ENCODE peak calls at places on chromosomes 13 and 19, in eight cellular contexts. One of them, this sample, is unnamed.

GRCh38 chr19:3121821-3122511 is 13.9 kb upstream of the GNA15 start:
- DNase-seq in H7: no peak
- DNase-seq in AML-193: no peak
- DNase-seq in T-helper 1 cell: no peak
- DNase-seq in activated CD4-positive, alpha-beta memory T cell treated with anti-CD3 and anti-CD28 coated beads, Interleukin-2, amount 10 ng/mL, durations not matched to agents 7 days and 5 days: no peak
- DNase-seq in PC-9: no peak
- DNase-seq in iPS DF 6.9: no peak
- DNase-seq in activated T-helper 1 cell treated with Interleukin-2 at 50 U/mL for 16 hours: no peak
- DNase-seq in this sample: no peak

GRCh38 chr13:94050039-94050438 is 429.4 kb downstream of the DCT start:
- DNase-seq in H7: no peak
- DNase-seq in AML-193: no peak
- DNase-seq in T-helper 1 cell: no peak
- DNase-seq in activated CD4-positive, alpha-beta memory T cell treated with anti-CD3 and anti-CD28 coated beads, Interleukin-2, amount 10 ng/mL, durations not matched to agents 7 days and 5 days: no peak
- DNase-seq in PC-9: no peak
- DNase-seq in iPS DF 6.9: no peak
- DNase-seq in activated T-helper 1 cell treated with Interleukin-2 at 50 U/mL for 16 hours: no peak
- DNase-seq in this sample: no peak

GRCh38 chr19:10567696-10568443 is 909 bp downstream of the CDKN2D start:
- DNase-seq in H7: peak; percentile 36
- DNase-seq in AML-193: no peak
- DNase-seq in T-helper 1 cell: no peak
- DNase-seq in activated CD4-positive, alpha-beta memory T cell treated with anti-CD3 and anti-CD28 coated beads, Interleukin-2, amount 10 ng/mL, durations not matched to agents 7 days and 5 days: peak; percentile 32
- DNase-seq in PC-9: no peak
- DNase-seq in iPS DF 6.9: no peak
- DNase-seq in activated T-helper 1 cell treated with Interleukin-2 at 50 U/mL for 16 hours: no peak
- DNase-seq in this sample: no peak

GRCh38 chr13:109389456-109389855 is 396.9 kb downstream of the IRS2 start:
- DNase-seq in H7: no peak
- DNase-seq in AML-193: no peak
- DNase-seq in T-helper 1 cell: no peak
- DNase-seq in activated CD4-positive, alpha-beta memory T cell treated with anti-CD3 and anti-CD28 coated beads, Interleukin-2, amount 10 ng/mL, durations not matched to agents 7 days and 5 days: no peak
- DNase-seq in PC-9: no peak
- DNase-seq in iPS DF 6.9: no peak
- DNase-seq in activated T-helper 1 cell treated with Interleukin-2 at 50 U/mL for 16 hours: no peak
- DNase-seq in this sample: no peak

GRCh38 chr13:110430391-110431338 is 123.6 kb downstream of the COL4A2 start:
- DNase-seq in H7: no peak
- DNase-seq in AML-193: no peak
- DNase-seq in T-helper 1 cell: no peak
- DNase-seq in activated CD4-positive, alpha-beta memory T cell treated with anti-CD3 and anti-CD28 coated beads, Interleukin-2, amount 10 ng/mL, durations not matched to agents 7 days and 5 days: no peak
- DNase-seq in PC-9: peak; percentile 31
- DNase-seq in iPS DF 6.9: no peak
- DNase-seq in activated T-helper 1 cell treated with Interleukin-2 at 50 U/mL for 16 hours: no peak
- DNase-seq in this sample: no peak

GRCh38 chr13:64793592-64793991 is 2436.5 kb downstream of the PCDH9 start:
- DNase-seq in H7: no peak
- DNase-seq in AML-193: no peak
- DNase-seq in T-helper 1 cell: no peak
- DNase-seq in activated CD4-positive, alpha-beta memory T cell treated with anti-CD3 and anti-CD28 coated beads, Interleukin-2, amount 10 ng/mL, durations not matched to agents 7 days and 5 days: no peak
- DNase-seq in PC-9: no peak
- DNase-seq in iPS DF 6.9: no peak
- DNase-seq in activated T-helper 1 cell treated with Interleukin-2 at 50 U/mL for 16 hours: no peak
- DNase-seq in this sample: no peak

GRCh38 chr13:34155931-34156607 is 338.1 kb downstream of the RFC3 start:
- DNase-seq in H7: no peak
- DNase-seq in AML-193: no peak
- DNase-seq in T-helper 1 cell: no peak
- DNase-seq in activated CD4-positive, alpha-beta memory T cell treated with anti-CD3 and anti-CD28 coated beads, Interleukin-2, amount 10 ng/mL, durations not matched to agents 7 days and 5 days: no peak
- DNase-seq in PC-9: peak; percentile 93
- DNase-seq in iPS DF 6.9: no peak
- DNase-seq in activated T-helper 1 cell treated with Interleukin-2 at 50 U/mL for 16 hours: no peak
- DNase-seq in this sample: no peak

GRCh38 chr19:39196860-39197562 is at the start of gene NCCRP1:
- DNase-seq in H7: peak; percentile 90
- DNase-seq in AML-193: no peak
- DNase-seq in T-helper 1 cell: no peak
- DNase-seq in activated CD4-positive, alpha-beta memory T cell treated with anti-CD3 and anti-CD28 coated beads, Interleukin-2, amount 10 ng/mL, durations not matched to agents 7 days and 5 days: no peak
- DNase-seq in PC-9: peak; percentile 54
- DNase-seq in iPS DF 6.9: no peak
- DNase-seq in activated T-helper 1 cell treated with Interleukin-2 at 50 U/mL for 16 hours: no peak
- DNase-seq in this sample: no peak

GRCh38 chr19:38792250-38793111 is 3.5 kb downstream of the LGALS7B start:
- DNase-seq in H7: peak; percentile 61
- DNase-seq in AML-193: no peak
- DNase-seq in T-helper 1 cell: peak; percentile 10
- DNase-seq in activated CD4-positive, alpha-beta memory T cell treated with anti-CD3 and anti-CD28 coated beads, Interleukin-2, amount 10 ng/mL, durations not matched to agents 7 days and 5 days: peak; percentile 34
- DNase-seq in PC-9: no peak
- DNase-seq in iPS DF 6.9: no peak
- DNase-seq in activated T-helper 1 cell treated with Interleukin-2 at 50 U/mL for 16 hours: peak; percentile 12
- DNase-seq in this sample: no peak

GRCh38 chr19:49983645-49984229 is 22.8 kb upstream of the SIGLEC11 start:
- DNase-seq in H7: peak; percentile 90
- DNase-seq in AML-193: peak; percentile 64
- DNase-seq in T-helper 1 cell: peak; percentile 77
- DNase-seq in activated CD4-positive, alpha-beta memory T cell treated with anti-CD3 and anti-CD28 coated beads, Interleukin-2, amount 10 ng/mL, durations not matched to agents 7 days and 5 days: peak; percentile 78
- DNase-seq in PC-9: peak; percentile 46
- DNase-seq in iPS DF 6.9: peak; percentile 41
- DNase-seq in activated T-helper 1 cell treated with Interleukin-2 at 50 U/mL for 16 hours: peak; percentile 55
- DNase-seq in this sample: peak; percentile 68

GRCh38 chr13:42804244-42804868 is 23.0 kb downstream of the FAM216B start:
- DNase-seq in H7: no peak
- DNase-seq in AML-193: no peak
- DNase-seq in T-helper 1 cell: no peak
- DNase-seq in activated CD4-positive, alpha-beta memory T cell treated with anti-CD3 and anti-CD28 coated beads, Interleukin-2, amount 10 ng/mL, durations not matched to agents 7 days and 5 days: no peak
- DNase-seq in PC-9: no peak
- DNase-seq in iPS DF 6.9: no peak
- DNase-seq in activated T-helper 1 cell treated with Interleukin-2 at 50 U/mL for 16 hours: no peak
- DNase-seq in this sample: peak; percentile 56

GRCh38 chr19:18282788-18283141 is 1.3 kb upstream of the JUND start:
- DNase-seq in H7: no peak
- DNase-seq in AML-193: no peak
- DNase-seq in T-helper 1 cell: no peak
- DNase-seq in activated CD4-positive, alpha-beta memory T cell treated with anti-CD3 and anti-CD28 coated beads, Interleukin-2, amount 10 ng/mL, durations not matched to agents 7 days and 5 days: peak; percentile 50
- DNase-seq in PC-9: no peak
- DNase-seq in iPS DF 6.9: no peak
- DNase-seq in activated T-helper 1 cell treated with Interleukin-2 at 50 U/mL for 16 hours: no peak
- DNase-seq in this sample: no peak

GRCh38 chr13:96898212-96898611 is 96.1 kb downstream of the OXGR1 start:
- DNase-seq in H7: no peak
- DNase-seq in AML-193: no peak
- DNase-seq in T-helper 1 cell: no peak
- DNase-seq in activated CD4-positive, alpha-beta memory T cell treated with anti-CD3 and anti-CD28 coated beads, Interleukin-2, amount 10 ng/mL, durations not matched to agents 7 days and 5 days: no peak
- DNase-seq in PC-9: no peak
- DNase-seq in iPS DF 6.9: no peak
- DNase-seq in activated T-helper 1 cell treated with Interleukin-2 at 50 U/mL for 16 hours: no peak
- DNase-seq in this sample: no peak

GRCh38 chr13:113546571-113547247 is 37.8 kb upstream of the TFDP1 start:
- DNase-seq in H7: peak; percentile 37
- DNase-seq in AML-193: no peak
- DNase-seq in T-helper 1 cell: no peak
- DNase-seq in activated CD4-positive, alpha-beta memory T cell treated with anti-CD3 and anti-CD28 coated beads, Interleukin-2, amount 10 ng/mL, durations not matched to agents 7 days and 5 days: no peak
- DNase-seq in PC-9: no peak
- DNase-seq in iPS DF 6.9: no peak
- DNase-seq in activated T-helper 1 cell treated with Interleukin-2 at 50 U/mL for 16 hours: no peak
- DNase-seq in this sample: no peak

GRCh38 chr13:29849731-29850212 is 645 bp downstream of the UBL3 start:
- DNase-seq in H7: peak; percentile 67
- DNase-seq in AML-193: no peak
- DNase-seq in T-helper 1 cell: peak; percentile 11
- DNase-seq in activated CD4-positive, alpha-beta memory T cell treated with anti-CD3 and anti-CD28 coated beads, Interleukin-2, amount 10 ng/mL, durations not matched to agents 7 days and 5 days: peak; percentile 36
- DNase-seq in PC-9: peak; percentile 61
- DNase-seq in iPS DF 6.9: no peak
- DNase-seq in activated T-helper 1 cell treated with Interleukin-2 at 50 U/mL for 16 hours: peak; percentile 6
- DNase-seq in this sample: peak; percentile 15

GRCh38 chr13:38686635-38687245 is at the start of gene FREM2:
- DNase-seq in H7: peak; percentile 90
- DNase-seq in AML-193: no peak
- DNase-seq in T-helper 1 cell: no peak
- DNase-seq in activated CD4-positive, alpha-beta memory T cell treated with anti-CD3 and anti-CD28 coated beads, Interleukin-2, amount 10 ng/mL, durations not matched to agents 7 days and 5 days: no peak
- DNase-seq in PC-9: peak; percentile 64
- DNase-seq in iPS DF 6.9: peak; percentile 92
- DNase-seq in activated T-helper 1 cell treated with Interleukin-2 at 50 U/mL for 16 hours: no peak
- DNase-seq in this sample: peak; percentile 68

GRCh38 chr13:108342369-108343289 is 73.1 kb downstream of the TNFSF13B start:
- DNase-seq in H7: peak; percentile 9
- DNase-seq in AML-193: peak; percentile 81
- DNase-seq in T-helper 1 cell: no peak
- DNase-seq in activated CD4-positive, alpha-beta memory T cell treated with anti-CD3 and anti-CD28 coated beads, Interleukin-2, amount 10 ng/mL, durations not matched to agents 7 days and 5 days: peak; percentile 30
- DNase-seq in PC-9: no peak
- DNase-seq in iPS DF 6.9: no peak
- DNase-seq in activated T-helper 1 cell treated with Interleukin-2 at 50 U/mL for 16 hours: no peak
- DNase-seq in this sample: peak; percentile 54

GRCh38 chr13:99214691-99215090 is 14.0 kb downstream of the UBAC2 start:
- DNase-seq in H7: no peak
- DNase-seq in AML-193: no peak
- DNase-seq in T-helper 1 cell: no peak
- DNase-seq in activated CD4-positive, alpha-beta memory T cell treated with anti-CD3 and anti-CD28 coated beads, Interleukin-2, amount 10 ng/mL, durations not matched to agents 7 days and 5 days: no peak
- DNase-seq in PC-9: peak; percentile 31
- DNase-seq in iPS DF 6.9: no peak
- DNase-seq in activated T-helper 1 cell treated with Interleukin-2 at 50 U/mL for 16 hours: no peak
- DNase-seq in this sample: no peak

GRCh38 chr13:100156786-100157185 is 67.9 kb downstream of the PCCA start:
- DNase-seq in H7: no peak
- DNase-seq in AML-193: peak; percentile 53
- DNase-seq in T-helper 1 cell: no peak
- DNase-seq in activated CD4-positive, alpha-beta memory T cell treated with anti-CD3 and anti-CD28 coated beads, Interleukin-2, amount 10 ng/mL, durations not matched to agents 7 days and 5 days: no peak
- DNase-seq in PC-9: peak; percentile 37
- DNase-seq in iPS DF 6.9: no peak
- DNase-seq in activated T-helper 1 cell treated with Interleukin-2 at 50 U/mL for 16 hours: no peak
- DNase-seq in this sample: no peak

GRCh38 chr13:103815619-103816018 is 749.4 kb upstream of the SLC10A2 start:
- DNase-seq in H7: no peak
- DNase-seq in AML-193: no peak
- DNase-seq in T-helper 1 cell: no peak
- DNase-seq in activated CD4-positive, alpha-beta memory T cell treated with anti-CD3 and anti-CD28 coated beads, Interleukin-2, amount 10 ng/mL, durations not matched to agents 7 days and 5 days: no peak
- DNase-seq in PC-9: no peak
- DNase-seq in iPS DF 6.9: no peak
- DNase-seq in activated T-helper 1 cell treated with Interleukin-2 at 50 U/mL for 16 hours: no peak
- DNase-seq in this sample: peak; percentile 61

GRCh38 chr13:41652735-41653361 is 195.5 kb downstream of the RGCC start:
- DNase-seq in H7: peak; percentile 24
- DNase-seq in AML-193: peak; percentile 75
- DNase-seq in T-helper 1 cell: peak; percentile 38
- DNase-seq in activated CD4-positive, alpha-beta memory T cell treated with anti-CD3 and anti-CD28 coated beads, Interleukin-2, amount 10 ng/mL, durations not matched to agents 7 days and 5 days: peak; percentile 35
- DNase-seq in PC-9: peak; percentile 41
- DNase-seq in iPS DF 6.9: no peak
- DNase-seq in activated T-helper 1 cell treated with Interleukin-2 at 50 U/mL for 16 hours: no peak
- DNase-seq in this sample: no peak

GRCh38 chr19:13208131-13208963 is 58.1 kb downstream of the IER2 start:
- DNase-seq in H7: peak; percentile 75
- DNase-seq in AML-193: peak; percentile 70
- DNase-seq in T-helper 1 cell: peak; percentile 58
- DNase-seq in activated CD4-positive, alpha-beta memory T cell treated with anti-CD3 and anti-CD28 coated beads, Interleukin-2, amount 10 ng/mL, durations not matched to agents 7 days and 5 days: peak; percentile 68
- DNase-seq in PC-9: no peak
- DNase-seq in iPS DF 6.9: no peak
- DNase-seq in activated T-helper 1 cell treated with Interleukin-2 at 50 U/mL for 16 hours: peak; percentile 15
- DNase-seq in this sample: peak; percentile 86

GRCh38 chr13:110228936-110229904 is 77.7 kb downstream of the COL4A1 start:
- DNase-seq in H7: no peak
- DNase-seq in AML-193: no peak
- DNase-seq in T-helper 1 cell: no peak
- DNase-seq in activated CD4-positive, alpha-beta memory T cell treated with anti-CD3 and anti-CD28 coated beads, Interleukin-2, amount 10 ng/mL, durations not matched to agents 7 days and 5 days: no peak
- DNase-seq in PC-9: no peak
- DNase-seq in iPS DF 6.9: no peak
- DNase-seq in activated T-helper 1 cell treated with Interleukin-2 at 50 U/mL for 16 hours: no peak
- DNase-seq in this sample: no peak

GRCh38 chr13:93867481-93867880 is 612.0 kb downstream of the DCT start:
- DNase-seq in H7: no peak
- DNase-seq in AML-193: no peak
- DNase-seq in T-helper 1 cell: no peak
- DNase-seq in activated CD4-positive, alpha-beta memory T cell treated with anti-CD3 and anti-CD28 coated beads, Interleukin-2, amount 10 ng/mL, durations not matched to agents 7 days and 5 days: no peak
- DNase-seq in PC-9: no peak
- DNase-seq in iPS DF 6.9: no peak
- DNase-seq in activated T-helper 1 cell treated with Interleukin-2 at 50 U/mL for 16 hours: no peak
- DNase-seq in this sample: no peak